ENCODE peak calls at places on chromosomes 3 and 15, in eight cellular contexts. E is brain microvascular endothelial cell, T is H9, K is breast epithelium, A is lower leg skin, C is AG09319, F is ovary, R is transverse colon. D is an unnamed sample.

GRCh38 chr15:82648257-82649103 is 1.3 kb upstream of the CPEB1 start:
- DNase-seq in E (no peak), T (peak), K (no peak), A (no peak), C (no peak), F (no peak), R (no peak), D (no peak)

GRCh38 chr3:168322941-168323340 is 227.2 kb upstream of the GOLIM4 start:
- DNase-seq in E (peak), T (no peak), K (no peak), A (no peak), C (no peak), F (no peak), R (no peak), D (no peak)

GRCh38 chr3:197286678-197287077 is 11.7 kb downstream of the DLG1 start:
- DNase-seq in E (no peak), T (no peak), K (no peak), A (no peak), C (no peak), F (no peak), R (no peak), D (no peak)

GRCh38 chr3:111045564-111045963 is 26.1 kb upstream of the NECTIN3 start:
- DNase-seq in E (peak), T (no peak), K (no peak), A (no peak), C (no peak), F (no peak), R (no peak), D (no peak)

GRCh38 chr15:48493084-48493762 is 152.3 kb downstream of the FBN1 start:
- DNase-seq in E (peak), T (no peak), K (no peak), A (peak), C (peak), F (no peak), R (no peak), D (no peak)

GRCh38 chr3:55771503-55771902 is 284.4 kb upstream of the WNT5A start:
- DNase-seq in E (no peak), T (no peak), K (no peak), A (no peak), C (no peak), F (no peak), R (no peak), D (no peak)

GRCh38 chr15:34709866-34710265 is 44.9 kb downstream of the GJD2 start:
- DNase-seq in E (no peak), T (no peak), K (no peak), A (no peak), C (no peak), F (no peak), R (no peak), D (no peak)

GRCh38 chr3:122508135-122508914 is 6.4 kb downstream of the KPNA1 start:
- DNase-seq in E (no peak), T (no peak), K (no peak), A (no peak), C (no peak), F (no peak), R (no peak), D (no peak)

GRCh38 chr3:168427830-168428471 is 332.2 kb upstream of the GOLIM4 start:
- DNase-seq in E (no peak), T (no peak), K (no peak), A (no peak), C (no peak), F (no peak), R (no peak), D (no peak)

GRCh38 chr3:29430558-29430971 is 149.7 kb downstream of the RBMS3 start:
- DNase-seq in E (peak), T (no peak), K (no peak), A (no peak), C (peak), F (no peak), R (no peak), D (no peak)

GRCh38 chr3:194928183-194928736 is 242.6 kb downstream of the FAM43A start:
- DNase-seq in E (peak), T (no peak), K (no peak), A (no peak), C (no peak), F (no peak), R (no peak), D (no peak)

GRCh38 chr15:94100814-94101213 is 130.5 kb upstream of the MCTP2 start:
- DNase-seq in E (no peak), T (no peak), K (no peak), A (no peak), C (no peak), F (no peak), R (no peak), D (no peak)

GRCh38 chr15:56174649-56175048 is 69.0 kb downstream of the RFX7 start:
- DNase-seq in E (no peak), T (no peak), K (no peak), A (no peak), C (no peak), F (no peak), R (no peak), D (no peak)

GRCh38 chr15:58327958-58328357 is 103.8 kb upstream of the LIPC start:
- DNase-seq in E (no peak), T (no peak), K (no peak), A (no peak), C (no peak), F (no peak), R (no peak), D (no peak)
- TF ChIP-seq CTCF in E (no peak), T (no peak), K (no peak), A (no peak), C (no peak), F (no peak), R (no peak), D (no peak)

GRCh38 chr15:54374184-54374947 is 396.1 kb downstream of the UNC13C start:
- DNase-seq in E (no peak), T (peak), K (no peak), A (no peak), C (no peak), F (no peak), R (no peak), D (no peak)
- TF ChIP-seq CTCF in E (no peak), T (no peak), K (no peak), A (no peak), C (no peak), F (no peak), R (no peak), D (no peak)

GRCh38 chr3:18426597-18426996 is 1.5 kb upstream of the SATB1 start:
- DNase-seq in E (no peak), T (no peak), K (no peak), A (no peak), C (no peak), F (no peak), R (no peak), D (no peak)

GRCh38 chr3:18424213-18424861 is 802 bp downstream of the SATB1 start:
- DNase-seq in E (no peak), T (peak), K (no peak), A (no peak), C (no peak), F (peak), R (peak), D (no peak)

GRCh38 chr3:18425641-18426403 is 683 bp upstream of the SATB1 start:
- DNase-seq in E (no peak), T (peak), K (peak), A (peak), C (no peak), F (peak), R (peak), D (no peak)

GRCh38 chr3:18423401-18424212 is 1.5 kb downstream of the SATB1 start:
- DNase-seq in E (peak), T (peak), K (no peak), A (peak), C (no peak), F (peak), R (peak), D (no peak)

DNA sequence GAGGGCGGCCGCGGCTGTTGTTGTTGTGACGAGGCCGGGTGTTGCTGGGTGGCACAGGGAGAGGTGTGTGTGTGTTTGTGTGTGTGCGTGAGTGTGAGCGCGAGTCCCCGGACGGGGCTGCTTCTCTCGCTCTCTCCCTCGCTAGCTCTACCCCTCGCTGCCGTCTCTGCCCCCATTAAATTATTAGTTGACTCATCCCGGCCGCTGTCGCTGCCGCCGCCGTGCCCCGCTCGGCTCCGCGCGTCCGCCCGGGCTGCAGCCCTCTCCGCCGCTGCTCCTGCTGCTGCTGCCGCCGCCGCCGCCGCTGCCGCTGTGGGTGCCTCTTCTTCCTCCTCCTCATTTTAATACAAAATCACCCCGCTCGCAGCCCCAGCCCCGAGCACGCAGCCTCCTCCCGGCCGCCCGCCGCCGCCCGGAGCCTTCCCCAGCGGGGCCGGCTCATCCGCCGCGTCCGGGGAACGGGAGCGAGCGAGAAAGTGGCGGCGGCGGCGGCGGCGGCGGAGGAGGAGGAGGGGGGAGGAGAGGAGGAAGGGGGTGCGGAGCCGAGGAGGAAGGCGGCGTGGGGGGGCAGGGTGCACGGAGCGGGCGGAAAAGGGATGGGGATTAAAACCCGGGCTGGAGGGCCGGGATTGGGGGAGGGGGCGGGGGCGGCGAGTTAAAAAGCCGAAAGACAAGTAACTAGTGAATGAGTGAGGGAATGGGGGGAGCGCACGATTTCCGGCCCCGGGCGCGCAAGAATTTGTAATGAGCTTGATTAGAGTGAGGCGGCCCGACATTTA is at the start of gene SATB1:
- DNase-seq in E (peak), T (peak), K (peak), A (peak), C (no peak), F (peak), R (peak), D (peak)
- TF ChIP-seq CTCF in E (no peak), T (no peak), K (no peak), A (no peak), C (no peak), F (no peak), R (no peak), D (no peak)

GRCh38 chr3:61876797-61877196 is 315.4 kb downstream of the PTPRG start:
- DNase-seq in E (no peak), T (no peak), K (no peak), A (no peak), C (peak), F (no peak), R (no peak), D (no peak)

GRCh38 chr3:61877359-61877770 is 316.0 kb downstream of the PTPRG start:
- DNase-seq in E (no peak), T (no peak), K (no peak), A (no peak), C (no peak), F (no peak), R (no peak), D (no peak)

GRCh38 chr3:61875488-61875887 is 314.1 kb downstream of the PTPRG start:
- DNase-seq in E (no peak), T (no peak), K (no peak), A (no peak), C (no peak), F (no peak), R (no peak), D (no peak)

GRCh38 chr3:61875976-61876671 is 314.8 kb downstream of the PTPRG start:
- DNase-seq in E (no peak), T (no peak), K (no peak), A (no peak), C (no peak), F (no peak), R (no peak), D (no peak)

GRCh38 chr3:61875073-61875472 is 313.7 kb downstream of the PTPRG start:
- DNase-seq in E (peak), T (no peak), K (no peak), A (no peak), C (no peak), F (no peak), R (no peak), D (no peak)
- TF ChIP-seq CTCF in E (no peak), T (no peak), K (no peak), A (no peak), C (no peak), F (no peak), R (no peak), D (no peak)

GRCh38 chr15:78390823-78391222 is 47.2 kb upstream of the IREB2 start:
- DNase-seq in E (no peak), T (no peak), K (no peak), A (no peak), C (peak), F (no peak), R (no peak), D (no peak)
- TF ChIP-seq CTCF in E (no peak), T (no peak), K (no peak), A (no peak), C (peak), F (no peak), R (no peak), D (no peak)

DNA sequence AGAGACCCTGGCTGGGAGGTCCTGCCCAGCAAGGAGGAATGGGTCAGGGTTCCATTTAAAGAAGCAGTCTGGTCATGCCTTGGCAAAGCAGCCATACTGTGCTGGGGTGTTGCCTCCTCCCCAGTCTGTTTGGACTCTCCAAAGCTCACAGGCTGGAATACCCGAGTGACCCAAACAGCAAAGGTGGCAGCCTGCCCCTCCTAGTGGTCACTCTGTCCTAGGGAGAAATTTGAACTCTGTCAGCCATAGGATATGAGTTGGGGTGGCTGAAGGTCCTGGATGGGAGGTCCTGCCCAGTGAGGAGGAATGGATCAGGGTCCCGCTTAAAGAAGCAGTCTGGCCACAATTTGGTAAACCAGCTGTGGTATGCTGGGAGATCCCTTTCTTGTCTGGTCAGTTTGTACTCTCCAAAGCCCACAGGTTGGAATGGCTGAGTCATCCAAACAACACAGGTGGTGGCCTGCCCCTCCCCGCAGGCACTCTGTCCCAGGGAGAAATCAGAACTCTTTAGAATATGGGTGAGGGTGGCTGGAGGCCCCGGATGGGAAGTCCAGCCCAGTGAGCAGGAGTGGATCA is 45.0 kb downstream of the CCR1 start:
- DNase-seq in E (no peak), T (peak), K (no peak), A (no peak), C (no peak), F (no peak), R (no peak), D (no peak)
- TF ChIP-seq CTCF in E (peak), T (peak), K (no peak), A (no peak), C (no peak), F (no peak), R (no peak), D (no peak)